ENCODE peak calls at places on chromosome 7, in five cellular contexts. Q is heart left ventricle, K is cardiac muscle cell, O is stomach, V is dorsolateral prefrontal cortex. G is an unnamed sample.

GRCh38 chr7:39453743-39454355 is 112.4 kb upstream of the YAE1 start:
- DNase-seq in K (peak; percentile 73), Q (no peak), O (peak; percentile 43), V (no peak), G (peak; percentile 19)

GRCh38 chr7:4270941-4271715 is 411.0 kb upstream of the FOXK1 start:
- DNase-seq in V (no peak), O (no peak), K (no peak), Q (peak; percentile 4), G (no peak)

GRCh38 chr7:142809671-142810070 is 38.9 kb downstream of the PRSS2 start:
- DNase-seq in Q (no peak), K (no peak), V (no peak), O (no peak), G (no peak)

GRCh38 chr7:104677587-104677986 is 336.4 kb upstream of the KMT2E start:
- DNase-seq in O (no peak), Q (no peak), K (no peak), V (no peak), G (no peak)

GRCh38 chr7:142745783-142746182 is 3.5 kb upstream of the PRSS1 start:
- DNase-seq in V (no peak), K (no peak), Q (no peak), O (no peak), G (no peak)

GRCh38 chr7:27130540-27131389 is at the start of gene HOXA4:
- DNase-seq in K (peak; percentile 50), Q (peak; percentile 87), V (no peak), O (peak; percentile 69), G (no peak)

GRCh38 chr7:18518555-18518954 is 23.0 kb downstream of the HDAC9 start:
- DNase-seq in K (no peak), Q (no peak), O (no peak), V (no peak), G (no peak)

GRCh38 chr7:77360104-77360503 is 56.0 kb downstream of the GSAP start:
- DNase-seq in Q (no peak), O (no peak), K (no peak), V (no peak), G (peak; percentile 22)

GRCh38 chr7:128115326-128115820 is 84.1 kb upstream of the LRRC4 start:
- DNase-seq in K (no peak), O (no peak), Q (no peak), V (no peak), G (no peak)

GRCh38 chr7:140231779-140232491 is 55.2 kb upstream of the KDM7A start:
- DNase-seq in K (no peak), V (no peak), O (peak; percentile 73), Q (no peak), G (no peak)

GRCh38 chr7:49848211-49848841 is 74.9 kb downstream of the VWC2 start:
- DNase-seq in Q (no peak), O (no peak), V (no peak), K (no peak), G (no peak)

GRCh38 chr7:20624666-20625385 is 9.4 kb downstream of the ABCB5 start:
- DNase-seq in V (no peak), Q (no peak), O (no peak), K (no peak), G (peak; percentile 63)

GRCh38 chr7:12244129-12244528 is 33.0 kb downstream of the TMEM106B start:
- DNase-seq in V (no peak), O (peak; percentile 44), Q (no peak), K (peak; percentile 31), G (no peak)

GRCh38 chr7:3862774-3863173 is 561.7 kb downstream of the SDK1 start:
- DNase-seq in V (no peak), Q (no peak), K (no peak), O (no peak), G (no peak)

GRCh38 chr7:24834150-24834798 is 77.0 kb upstream of the GSDME start:
- DNase-seq in Q (no peak), V (peak; percentile 42), K (no peak), O (no peak), G (no peak)

GRCh38 chr7:131602304-131602993 is 46.0 kb upstream of the PODXL start:
- DNase-seq in O (no peak), V (no peak), Q (no peak), K (no peak), G (no peak)

GRCh38 chr7:46764100-46764941 is 817.6 kb downstream of the TNS3 start:
- DNase-seq in V (no peak), K (peak; percentile 95), Q (peak; percentile 72), O (peak; percentile 44), G (peak; percentile 92)

DNA sequence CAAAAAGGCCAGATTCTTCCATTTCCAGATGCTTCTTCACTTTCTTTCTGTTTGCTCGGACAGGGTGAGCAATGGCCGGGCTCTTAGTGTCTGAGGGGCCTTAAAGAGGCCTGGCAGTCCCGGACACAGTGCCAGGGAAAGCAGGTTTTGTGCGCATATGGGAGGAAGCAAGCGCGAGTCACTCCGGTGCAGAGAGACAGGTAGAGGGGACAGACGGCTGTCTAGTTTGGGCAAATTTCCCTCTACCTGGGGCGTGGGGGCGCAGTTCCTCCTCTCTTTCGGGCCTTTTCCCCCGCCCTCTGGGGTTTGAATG is 4.7 kb downstream of the NEUROD6 start:
- DNase-seq in K (no peak), Q (no peak), V (no peak), O (no peak), G (no peak)
- H3K4me3 ChIP-seq in K (peak overlapping the region; percentile 17), Q (peak overlapping the region; percentile 22), V (peak overlapping the region; percentile 31), O (peak overlapping the region; percentile 12), G (no peak overlapping the region)

DNA sequence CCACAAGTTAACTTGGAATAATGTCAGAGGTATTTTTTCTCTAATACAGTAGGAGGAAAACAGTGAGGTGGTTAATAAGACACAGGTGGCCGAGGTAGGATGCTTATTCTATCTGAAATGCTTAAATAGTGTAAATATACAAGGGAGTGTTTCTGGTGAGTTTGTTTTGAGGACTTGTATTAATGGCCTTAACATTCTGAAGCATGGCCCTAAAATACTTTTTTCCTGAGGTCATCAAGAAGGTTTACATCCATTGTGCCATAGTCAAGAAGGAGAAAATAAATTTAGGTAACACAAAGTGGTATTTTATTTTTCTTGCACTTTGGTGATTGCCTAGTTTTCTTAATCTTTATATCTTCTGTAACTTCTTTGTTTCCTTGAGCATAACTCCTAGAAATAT is 18.8 kb downstream of the GNAI1 start:
- DNase-seq in Q (no peak), K (no peak), O (no peak), V (no peak), G (no peak)
- TF ChIP-seq CTCF in Q (no peak), K (no peak), O (no peak), V (no peak), G (no peak)

GRCh38 chr7:157003445-157004049 is 6.9 kb downstream of the MNX1 start:
- DNase-seq in V (no peak), K (no peak), Q (no peak), O (no peak), G (no peak)
- H3K4me3 ChIP-seq in V (no peak overlapping the region), K (no peak overlapping the region), Q (no peak overlapping the region), O (no peak overlapping the region), G (no peak overlapping the region)

DNA sequence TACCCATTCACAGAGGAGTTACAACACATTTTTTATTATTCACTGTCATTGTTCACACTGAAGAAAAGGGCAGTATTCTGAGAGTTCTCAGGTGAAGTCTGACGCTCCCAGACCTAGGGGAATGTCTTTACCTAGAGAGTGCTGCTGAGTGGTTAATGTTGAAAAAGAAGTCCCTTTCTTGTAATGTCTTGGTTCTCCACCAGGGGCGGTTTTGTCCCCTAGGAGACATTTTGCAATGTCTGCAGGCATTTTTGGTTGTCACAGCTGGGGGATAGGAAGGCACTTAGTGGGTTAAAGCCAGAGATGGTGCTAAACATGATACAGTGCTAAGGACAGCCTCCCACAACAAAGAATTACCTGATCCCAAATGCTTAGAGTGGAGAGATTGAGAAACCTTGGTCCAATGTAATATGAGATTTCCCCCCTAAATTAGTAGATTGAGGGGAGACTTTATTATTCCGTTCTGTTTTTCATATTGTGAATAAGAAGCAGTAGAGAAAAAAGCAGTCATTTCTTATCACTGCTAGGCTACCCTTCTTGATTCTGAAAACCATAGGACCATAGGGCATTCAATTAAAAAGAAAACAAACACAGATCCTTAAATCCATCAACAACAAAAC is 13.1 kb downstream of the UMAD1 start:
- DNase-seq in K (peak; percentile 29), V (no peak), O (no peak), Q (no peak), G (no peak)
- TF ChIP-seq CTCF in K (peak; percentile 55), V (peak; percentile 46), O (no peak), Q (peak; percentile 54), G (peak; percentile 64)

DNA sequence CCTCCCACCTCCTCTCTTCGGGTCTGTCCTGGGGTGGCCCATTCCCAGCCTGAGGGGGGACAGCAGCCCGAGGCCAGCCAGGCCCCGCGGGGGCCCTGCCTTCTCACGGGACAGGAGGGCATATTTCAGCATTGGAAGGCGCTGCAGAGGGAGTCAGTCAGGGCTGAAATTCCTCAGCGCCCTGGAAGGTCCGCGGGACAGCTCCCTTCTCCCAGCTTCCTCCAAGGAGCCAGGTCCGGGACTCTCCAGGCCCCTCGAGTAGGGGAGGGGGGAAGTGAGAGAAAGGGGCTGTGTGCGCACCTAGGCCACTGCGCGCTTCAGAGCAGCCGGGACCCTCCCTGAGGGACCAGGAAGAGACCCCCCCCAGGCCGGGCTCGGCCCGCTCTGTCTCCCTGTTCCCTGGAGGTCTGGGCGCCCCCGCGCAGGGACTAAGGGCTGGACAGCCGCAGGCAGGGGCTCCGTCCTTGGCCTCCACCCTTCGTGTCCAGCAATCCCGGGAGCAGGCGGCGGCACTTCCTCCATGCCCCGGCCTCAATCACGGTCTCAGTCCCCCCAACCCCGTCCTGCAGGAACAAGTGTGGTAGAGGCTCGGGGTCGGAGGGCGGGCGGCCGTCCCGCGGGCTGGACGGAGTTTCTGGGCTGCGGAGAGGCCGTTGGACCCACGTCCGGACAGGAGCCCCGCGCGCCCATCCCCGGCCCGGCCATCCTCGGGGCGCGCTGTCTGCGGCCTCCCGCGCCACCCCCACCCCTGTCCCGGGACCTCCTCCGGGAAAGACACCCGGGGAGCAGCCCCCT is 6.0 kb upstream of the ELFN1 start:
- DNase-seq in Q (peak; percentile 20), O (no peak), K (no peak), V (peak; percentile 27), G (no peak)
- H3K4me3 ChIP-seq in Q (peak overlapping the region; percentile 66), O (peak overlapping the region; percentile 53), K (peak overlapping the region; percentile 68), V (peak overlapping the region; percentile 63), G (no peak overlapping the region)